ENCODE peak calls at places on chromosomes 1 and 21, in ten cellular contexts. M is upper lobe of left lung, Q is A549, K is ovary, T is uterus, R is breast epithelium, C is stomach, A is IMR-90, W is body of pancreas, G is testis. P is an unnamed sample.
A peak's percentile ranks its signal among the peaks of the same experiment; 100 is the strongest.

GRCh38 chr1:243499711-243500110 is 243.9 kb downstream of the SDCCAG8 start:
- DNase-seq in K (no peak), R (no peak), Q (no peak), W (no peak), M (peak; percentile 66), C (no peak), T (no peak), G (no peak), A (no peak), P (no peak)

GRCh38 chr1:224726783-224727182 is 110.7 kb downstream of the CNIH3 start:
- DNase-seq in G (no peak), A (peak; percentile 91), W (no peak), Q (no peak), C (no peak), R (no peak), K (no peak), M (no peak), T (peak; percentile 46), P (peak; percentile 82)

GRCh38 chr1:161305872-161306519 is 3.8 kb downstream of the MPZ start:
- DNase-seq in A (peak; percentile 21), R (peak; percentile 74), T (peak; percentile 71), Q (no peak), W (peak; percentile 89), C (peak; percentile 90), M (peak; percentile 88), G (peak; percentile 81), K (peak; percentile 79), P (peak; percentile 96)

GRCh38 chr1:200959341-200959985 is 64.1 kb downstream of the KIF21B start:
- DNase-seq in A (no peak), R (no peak), G (no peak), W (no peak), K (no peak), Q (no peak), C (no peak), T (no peak), M (no peak), P (no peak)

GRCh38 chr1:19651141-19651737 is 7.1 kb downstream of the NBL1 start:
- DNase-seq in T (peak; percentile 75), K (peak; percentile 77), R (no peak), A (peak; percentile 47), Q (peak; percentile 46), M (peak; percentile 83), W (peak; percentile 61), G (peak; percentile 70), C (peak; percentile 58), P (peak; percentile 67)

GRCh38 chr21:45417951-45418300 is 13.0 kb downstream of the COL18A1 start:
- DNase-seq in M (peak; percentile 71), Q (no peak), T (no peak), K (no peak), W (peak; percentile 12), C (no peak), R (no peak), A (no peak), G (no peak), P (no peak)

GRCh38 chr1:116693759-116694482 is 26.4 kb upstream of the IGSF3 start:
- DNase-seq in C (no peak), Q (peak; percentile 8), A (no peak), G (no peak), M (no peak), W (no peak), T (no peak), K (no peak), R (no peak), P (no peak)

GRCh38 chr1:58895559-58896135 is 111.8 kb upstream of the JUN start:
- DNase-seq in M (peak; percentile 16), G (no peak), C (no peak), T (no peak), W (no peak), K (no peak), Q (no peak), R (no peak), A (peak; percentile 22), P (peak; percentile 86)

GRCh38 chr1:21924503-21925005 is 12.6 kb downstream of the HSPG2 start:
- DNase-seq in M (no peak), Q (no peak), C (no peak), T (peak; percentile 30), K (no peak), W (no peak), G (no peak), A (no peak), R (no peak), P (peak; percentile 82)

GRCh38 chr1:94998128-94998527 is 71.2 kb upstream of the CNN3 start:
- DNase-seq in W (no peak), K (no peak), C (no peak), T (no peak), G (no peak), A (no peak), M (no peak), Q (no peak), R (no peak), P (no peak)

GRCh38 chr1:162632234-162632666 is at the start of gene DDR2:
- DNase-seq in Q (no peak), R (peak; percentile 56), C (peak; percentile 46), G (peak; percentile 78), K (peak; percentile 88), A (peak; percentile 96), M (no peak), T (peak; percentile 83), W (peak; percentile 43), P (no peak)

GRCh38 chr1:167671727-167672511 is 41.9 kb downstream of the RCSD1 start:
- DNase-seq in A (no peak), M (no peak), K (no peak), R (no peak), Q (no peak), C (no peak), T (no peak), W (no peak), G (peak; percentile 51), P (peak; percentile 49)

GRCh38 chr1:59237905-59238304 is 59.0 kb upstream of the FGGY start:
- DNase-seq in Q (no peak), M (no peak), A (peak; percentile 19), G (no peak), K (no peak), R (no peak), C (no peak), W (no peak), T (no peak), P (no peak)

GRCh38 chr1:208668991-208669390 is 424.8 kb upstream of the PLXNA2 start:
- DNase-seq in C (no peak), K (no peak), W (no peak), G (no peak), Q (no peak), M (no peak), T (no peak), R (no peak), A (no peak), P (peak; percentile 4)

DNA sequence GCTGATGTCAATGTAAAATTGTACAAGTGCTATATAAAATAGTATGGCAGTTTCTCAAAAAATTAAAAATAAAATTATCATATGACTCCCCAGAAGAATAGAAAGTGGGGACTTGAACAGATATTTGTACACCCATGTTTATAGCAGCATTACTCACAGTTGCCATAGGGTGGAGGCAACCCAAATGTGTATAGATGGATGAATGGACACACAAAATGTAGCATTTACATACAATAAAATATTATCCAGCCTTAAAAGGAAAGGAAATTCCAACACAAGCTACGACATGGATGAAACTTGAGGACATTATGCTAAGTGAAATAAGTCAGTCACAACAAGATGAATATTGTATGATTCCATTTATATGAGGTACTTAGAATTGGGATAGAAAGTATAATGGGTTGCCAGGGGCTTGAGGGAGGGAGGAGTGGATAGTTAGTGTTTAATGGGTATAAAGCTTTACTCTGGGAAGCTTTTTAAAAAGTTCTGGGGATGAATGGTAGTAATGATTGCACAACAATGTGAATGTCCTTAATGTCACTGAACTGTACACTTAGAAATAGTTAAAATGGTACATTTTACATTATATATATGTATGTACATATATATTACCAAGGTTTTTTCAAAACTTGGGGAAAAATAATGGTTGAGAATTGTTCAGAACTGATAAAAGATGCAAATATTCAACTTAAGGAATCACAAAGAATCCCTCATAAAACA is 53.0 kb upstream of the ADORA3 start:
- DNase-seq in R (no peak), T (no peak), Q (no peak), G (no peak), A (no peak), K (no peak), C (no peak), M (no peak), W (no peak), P (no peak)
- TF ChIP-seq CTCF in R (no peak), T (no peak), Q (no peak), G (no peak), A (no peak), K (no peak), C (no peak), M (no peak), W (no peak), P (no peak)

GRCh38 chr1:114671011-114671938 is 1.4 kb upstream of the DENND2C start:
- DNase-seq in Q (peak; percentile 3), R (no peak), T (no peak), C (no peak), K (no peak), G (no peak), W (no peak), M (no peak), A (peak; percentile 32), P (no peak)
- H3K4me3 ChIP-seq in Q (peak overlapping the region; percentile 68), R (no peak overlapping the region), T (no peak overlapping the region), C (no peak overlapping the region), K (no peak overlapping the region), G (peak overlapping the region; percentile 81), W (no peak overlapping the region), M (peak overlapping the region; percentile 77), A (no peak overlapping the region), P (no peak overlapping the region)

DNA sequence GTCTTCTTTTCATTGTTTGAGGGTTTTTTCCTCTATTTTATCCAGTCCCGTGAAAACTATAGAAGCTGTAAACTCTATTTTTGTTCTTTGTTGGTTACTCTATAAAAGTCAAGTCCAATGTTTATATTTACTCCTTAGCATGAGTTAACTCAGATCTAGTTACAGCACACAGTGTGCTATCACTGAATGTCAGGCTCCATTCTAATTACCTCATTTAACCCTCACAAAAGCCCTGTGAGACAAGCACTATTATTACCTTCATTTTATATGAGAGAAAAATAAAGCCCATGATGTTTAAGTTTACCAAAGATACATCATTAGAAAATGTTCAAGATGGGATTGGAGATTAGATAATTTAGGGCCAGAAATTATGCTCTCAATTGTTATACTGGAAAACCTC is 251.4 kb upstream of the SNX7 start:
- DNase-seq in T (no peak), G (no peak), Q (no peak), R (no peak), C (no peak), K (no peak), M (no peak), A (no peak), W (no peak), P (no peak)
- TF ChIP-seq POLR2A in T (no peak), G (no peak), Q (no peak), R (no peak), C (no peak), K (no peak), M (no peak), A (no peak), W (no peak), P (no peak)

DNA sequence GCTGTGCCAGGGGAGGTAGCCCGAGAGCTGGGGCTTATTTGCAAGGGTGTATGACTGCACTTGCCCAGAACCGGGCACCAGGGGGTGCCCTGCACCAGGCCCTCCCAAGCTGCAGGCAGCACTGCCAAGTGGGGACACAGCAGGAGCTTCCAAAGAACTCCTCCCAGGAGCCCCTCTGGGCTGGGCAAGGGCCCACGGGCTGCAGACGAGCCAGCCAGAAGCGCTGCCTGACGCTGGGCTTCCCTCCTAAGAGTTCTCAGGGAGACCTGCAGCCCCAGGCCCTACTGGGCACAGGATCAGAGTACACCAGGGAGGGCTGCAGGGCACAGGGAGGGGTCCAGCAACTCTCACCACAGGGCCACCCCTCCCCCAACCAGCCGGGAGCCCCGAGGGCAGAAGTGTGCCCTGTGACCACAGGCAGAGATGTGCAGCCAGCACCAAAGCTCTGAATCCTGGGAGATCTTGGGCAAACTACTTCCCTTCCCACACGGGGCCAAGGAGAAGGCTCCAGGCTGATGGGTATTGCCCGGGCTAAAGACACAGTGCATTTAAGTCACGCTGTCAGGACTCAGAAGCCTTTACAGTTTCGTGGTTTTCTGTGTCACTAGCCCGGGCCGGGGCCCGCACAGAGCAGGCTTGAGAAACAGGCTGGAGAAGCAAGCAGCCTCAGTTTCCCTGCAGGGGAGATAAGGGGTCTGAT is 63.4 kb downstream of the KCNAB2 start:
- DNase-seq in K (no peak), G (no peak), W (peak; percentile 12), C (no peak), R (no peak), Q (peak; percentile 69), M (peak; percentile 78), T (no peak), A (peak; percentile 40), P (peak; percentile 75)
- TF ChIP-seq CTCF in K (no peak), G (no peak), W (peak; percentile 33), C (peak; percentile 6), R (peak; percentile 30), Q (peak; percentile 58), M (peak; percentile 20), T (no peak), A (peak; percentile 56), P (peak; percentile 67)

P was measured in NB4.